ENCODE peak calls at places on chromosomes 3 and 15, in six cellular contexts. U, L, Z, R, W and M are unnamed samples.

GRCh38 chr3:59212128-59212764 is 162.4 kb upstream of the CFAP20DC start:
- DNase-seq in R (no peak), U (peak; percentile 14), W (peak; percentile 62), Z (no peak), L (no peak), M (peak; percentile 13)

GRCh38 chr3:79960594-79960993 is 192.8 kb upstream of the ROBO1 start:
- DNase-seq in U (no peak), Z (no peak), R (no peak), L (no peak), W (no peak), M (no peak)

GRCh38 chr15:58179741-58180381 is 41.7 kb downstream of the AQP9 start:
- DNase-seq in L (no peak), Z (no peak), R (no peak), W (no peak), U (no peak), M (no peak)

GRCh38 chr3:190013943-190014924 is 106.5 kb downstream of the P3H2 start:
- DNase-seq in W (no peak), Z (no peak), R (no peak), L (no peak), U (no peak), M (no peak)

GRCh38 chr3:66693461-66693912 is 192.7 kb upstream of the LRIG1 start:
- DNase-seq in U (no peak), L (no peak), R (no peak), W (no peak), Z (no peak), M (no peak)

GRCh38 chr3:36380171-36381031 is at the start of gene STAC:
- DNase-seq in W (peak; percentile 85), U (peak; percentile 29), R (peak; percentile 45), Z (peak; percentile 86), L (peak; percentile 74), M (peak; percentile 41)

GRCh38 chr15:92819312-92820232 is 80.6 kb upstream of the CHD2 start:
- DNase-seq in U (peak; percentile 42), W (no peak), L (no peak), Z (no peak), R (peak; percentile 25), M (no peak)

GRCh38 chr3:174776636-174777035 is 82.5 kb upstream of the NAALADL2 start:
- DNase-seq in L (no peak), Z (no peak), R (no peak), W (no peak), U (no peak), M (peak; percentile 34)

GRCh38 chr3:156727519-156728205 is 53.3 kb downstream of the TIPARP start:
- DNase-seq in W (no peak), Z (no peak), R (no peak), U (no peak), L (no peak), M (no peak)

GRCh38 chr15:66749841-66750575 is 48.0 kb downstream of the SMAD6 start:
- DNase-seq in U (peak; percentile 58), R (no peak), L (no peak), Z (peak; percentile 13), W (no peak), M (no peak)

GRCh38 chr15:50353999-50354837 is 780 bp downstream of the GABPB1 start:
- DNase-seq in U (peak; percentile 84), L (peak; percentile 93), W (peak; percentile 70), R (peak; percentile 71), Z (peak; percentile 82), M (peak; percentile 69)

GRCh38 chr3:129625071-129625874 is 18.8 kb upstream of the PLXND1 start:
- DNase-seq in W (no peak), L (peak; percentile 74), R (peak; percentile 61), U (no peak), Z (peak; percentile 63), M (peak; percentile 60)

GRCh38 chr15:72180771-72181324 is 16.7 kb downstream of the GRAMD2A start:
- DNase-seq in W (no peak), L (peak; percentile 1), U (no peak), R (no peak), Z (no peak), M (no peak)

GRCh38 chr15:89122532-89123525 is 34.6 kb downstream of the ABHD2 start:
- DNase-seq in U (no peak), Z (no peak), R (no peak), W (no peak), L (no peak), M (no peak)

GRCh38 chr15:45157056-45157455 is 27.3 kb downstream of the DUOX1 start:
- DNase-seq in U (no peak), W (no peak), R (no peak), Z (no peak), L (no peak), M (no peak)

GRCh38 chr3:186057594-186057993 is 51.3 kb downstream of the ETV5 start:
- DNase-seq in R (no peak), L (no peak), Z (no peak), U (peak; percentile 6), W (no peak), M (no peak)

GRCh38 chr3:85560088-85560790 is 601.5 kb downstream of the CADM2 start:
- DNase-seq in Z (no peak), L (no peak), R (no peak), U (no peak), W (no peak), M (no peak)

GRCh38 chr15:55256281-55257013 is 33.2 kb downstream of the RAB27A start:
- DNase-seq in U (no peak), L (no peak), W (no peak), Z (no peak), R (no peak), M (no peak)

GRCh38 chr3:141147657-141148056 is 84.0 kb upstream of the PXYLP1 start:
- DNase-seq in Z (no peak), U (no peak), R (no peak), L (no peak), W (no peak), M (no peak)

GRCh38 chr15:87736921-87737389 is 519.6 kb downstream of the NTRK3 start:
- DNase-seq in W (no peak), U (no peak), R (no peak), Z (no peak), L (no peak), M (no peak)

GRCh38 chr3:65665922-65666321 is 372.8 kb downstream of the MAGI1 start:
- DNase-seq in Z (no peak), R (no peak), L (no peak), U (no peak), W (no peak), M (no peak)

GRCh38 chr15:42080585-42081462 is 13.5 kb downstream of the PLA2G4D start:
- DNase-seq in U (no peak), Z (no peak), W (peak; percentile 54), L (no peak), R (no peak), M (no peak)

GRCh38 chr3:43194069-43194468 is 88.2 kb upstream of the POMGNT2 start:
- DNase-seq in L (no peak), W (no peak), U (no peak), Z (no peak), R (no peak), M (no peak)

GRCh38 chr3:40628984-40629383 is 104.2 kb downstream of the ZNF621 start:
- DNase-seq in L (no peak), U (no peak), R (no peak), W (no peak), Z (no peak), M (no peak)
- H3K9me3 ChIP-seq in L (peaks cover 73% of the 10 kb centered on the region), U (no peaks in the 10 kb centered on the region), R (peaks cover 16% of the 10 kb centered on the region), W (peaks cover 3% of the 10 kb centered on the region), Z (peaks cover under 1% of the 10 kb centered on the region), M (peaks cover 3% of the 10 kb centered on the region)

DNA sequence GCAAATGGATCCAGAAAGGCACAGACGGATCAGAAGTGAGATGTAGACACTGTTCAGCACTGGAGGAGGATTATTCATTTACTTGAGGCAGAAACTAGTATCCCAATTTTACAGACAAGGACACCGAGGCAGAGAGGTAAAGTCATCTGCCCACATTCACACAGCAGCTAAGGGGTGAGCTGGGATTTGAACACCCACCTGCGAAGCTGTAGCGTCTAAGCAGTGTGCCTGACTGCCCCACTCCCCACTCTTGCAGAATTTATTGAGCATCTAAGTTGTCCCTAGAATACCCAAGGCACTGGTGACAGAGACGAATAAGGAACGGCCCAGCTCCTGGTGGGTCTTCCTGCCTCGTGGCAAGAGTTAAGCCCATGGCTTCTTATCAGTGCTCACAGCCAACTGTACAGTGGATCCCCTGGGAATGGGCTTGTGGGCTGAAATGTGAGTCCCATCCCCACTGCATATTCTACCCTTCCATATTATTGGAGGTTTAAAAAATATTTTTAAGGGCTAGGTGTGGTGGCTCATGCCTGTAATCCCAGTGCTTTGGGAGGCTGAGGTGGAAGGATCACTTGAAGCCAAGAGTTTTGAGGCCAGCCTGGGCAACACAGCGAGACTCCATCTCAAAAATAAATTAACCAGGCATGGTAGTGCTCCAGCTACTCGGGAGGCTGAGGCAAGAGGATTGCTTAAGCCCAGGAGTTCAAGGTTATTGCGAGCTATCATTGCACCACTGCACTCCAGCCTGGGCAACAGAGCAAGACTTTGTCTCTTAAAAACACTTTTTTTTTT is 77.6 kb downstream of the IQSEC1 start:
- DNase-seq in Z (no peak), L (peak; percentile 73), U (no peak), W (no peak), R (no peak), M (no peak)
- H3K4me1 ChIP-seq in Z (peaks cover 32% of the 10 kb centered on the region), L (peaks cover 85% of the 10 kb centered on the region), U (peaks cover 29% of the 10 kb centered on the region), W (peaks cover 15% of the 10 kb centered on the region), R (peaks cover 14% of the 10 kb centered on the region), M (peaks cover 11% of the 10 kb centered on the region)

DNA sequence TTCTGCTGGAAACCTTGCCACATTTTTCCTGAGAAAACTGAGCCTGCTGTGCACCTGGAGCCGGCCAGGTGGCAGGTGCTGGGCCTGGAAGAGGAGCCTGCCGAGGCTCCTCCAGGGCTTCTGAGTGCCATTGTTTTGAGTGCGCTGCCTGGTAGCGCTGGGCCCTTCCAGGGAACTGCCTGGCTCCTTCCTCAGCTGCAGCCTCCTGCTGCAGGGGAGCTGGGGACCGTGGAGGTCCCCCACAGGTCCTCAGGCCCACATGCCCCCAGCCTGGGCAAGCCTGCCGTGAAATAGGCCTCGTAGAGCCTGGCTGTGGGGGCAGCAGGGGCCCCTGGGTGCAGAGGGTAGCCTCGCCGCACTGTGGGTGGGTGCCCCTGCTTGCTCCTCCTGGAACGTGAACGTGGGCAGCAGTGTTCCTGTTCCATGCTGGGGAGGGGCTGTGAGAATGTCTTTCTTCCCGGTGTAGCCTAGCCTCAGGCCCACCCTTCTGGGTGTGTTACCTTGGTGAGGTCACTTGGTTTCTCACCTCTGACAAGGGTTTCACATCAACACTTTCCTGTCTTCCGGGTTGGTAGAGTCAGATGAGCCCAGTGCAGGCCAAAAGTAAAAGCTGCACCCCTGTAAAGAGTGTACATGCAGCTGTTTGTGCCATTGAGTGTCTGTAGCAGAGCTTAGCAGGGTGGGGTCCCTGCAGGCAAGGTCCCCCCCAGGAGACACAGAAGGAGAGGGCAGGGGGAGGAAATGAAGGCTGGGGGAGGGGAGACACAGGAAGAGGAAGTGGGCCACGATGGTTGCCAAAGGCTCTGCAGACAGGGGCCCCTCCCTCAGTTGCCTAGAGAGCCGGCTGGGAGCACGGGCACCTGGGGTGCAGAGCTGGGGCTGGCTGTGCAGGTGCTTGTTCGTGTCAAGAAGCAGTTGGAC is 34.5 kb downstream of the KLF13 start:
- DNase-seq in L (peak; percentile 97), Z (peak; percentile 71), W (peak; percentile 51), R (peak; percentile 90), U (no peak), M (no peak)
- H3K4me3 ChIP-seq in L (no peak overlapping the region), Z (peak overlapping the region; percentile 20), W (no peak overlapping the region), R (no peak overlapping the region), U (no peak overlapping the region), M (no peak overlapping the region)

DNA sequence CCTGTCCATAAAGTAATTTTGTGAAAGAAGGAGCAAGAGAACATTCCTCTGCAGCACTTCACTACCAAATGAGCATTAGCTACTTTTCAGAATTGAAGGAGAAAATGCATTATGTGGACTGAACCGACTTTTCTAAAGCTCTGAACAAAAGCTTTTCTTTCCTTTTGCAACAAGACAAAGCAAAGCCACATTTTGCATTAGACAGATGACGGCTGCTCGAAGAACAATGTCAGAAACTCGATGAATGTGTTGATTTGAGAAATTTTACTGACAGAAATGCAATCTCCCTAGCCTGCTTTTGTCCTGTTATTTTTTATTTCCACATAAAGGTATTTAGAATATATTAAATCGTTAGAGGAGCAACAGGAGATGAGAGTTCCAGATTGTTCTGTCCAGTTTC is 44.4 kb downstream of the AGTR1 start:
- DNase-seq in R (no peak), Z (no peak), L (no peak), U (no peak), W (peak; percentile 29), M (peak; percentile 99)
- H3K9me3 ChIP-seq in R (no peaks in the 10 kb centered on the region), Z (no peaks in the 10 kb centered on the region), L (no peaks in the 10 kb centered on the region), U (no peaks in the 10 kb centered on the region), W (no peaks in the 10 kb centered on the region), M (no peaks in the 10 kb centered on the region)